ENCODE peak calls at places on chromosomes 7 and 10, in nine cellular contexts. S is fibroblast of lung, H is cardiac muscle cell, X is brain microvascular endothelial cell, C is PC-3, K is heart right ventricle, B is Peyer's patch, J is right lobe of liver, Z is transverse colon. L is an unnamed sample.

GRCh38 chr7:130872341-130872740 is 138.3 kb upstream of the KLF14 start:
- DNase-seq in S (no peak), H (no peak), X (no peak), C (no peak), K (no peak), B (no peak), J (no peak), Z (no peak), L (no peak)

GRCh38 chr10:21985541-21985940 is 18.0 kb downstream of the DNAJC1 start:
- DNase-seq in S (peak; percentile 78), H (peak; percentile 69), X (no peak), C (no peak), K (no peak), B (no peak), J (no peak), Z (no peak), L (no peak)

GRCh38 chr7:149090397-149091195 is at the start of gene ZNF786:
- DNase-seq in S (peak; percentile 87), H (peak; percentile 95), X (peak; percentile 69), C (peak; percentile 90), K (peak; percentile 92), B (peak; percentile 82), J (peak; percentile 91), Z (peak; percentile 90), L (peak; percentile 92)

GRCh38 chr7:110573862-110574528 is 516.9 kb upstream of the LRRN3 start:
- DNase-seq in S (peak; percentile 85), H (no peak), X (peak; percentile 81), C (peak; percentile 85), K (no peak), B (no peak), J (no peak), Z (no peak), L (no peak)

GRCh38 chr10:78657622-78658165 is 411.1 kb upstream of the ZMIZ1 start:
- DNase-seq in S (peak; percentile 53), H (peak; percentile 82), X (peak; percentile 33), C (peak; percentile 99), K (peak; percentile 74), B (peak; percentile 49), J (peak; percentile 79), Z (peak; percentile 86), L (peak; percentile 77)

GRCh38 chr7:50962962-50963374 is 180.3 kb upstream of the GRB10 start:
- DNase-seq in S (peak; percentile 79), H (peak; percentile 75), X (peak; percentile 35), C (peak; percentile 97), K (peak; percentile 84), B (no peak), J (no peak), Z (peak; percentile 90), L (peak; percentile 75)

GRCh38 chr10:132158122-132158741 is 28.5 kb upstream of the DPYSL4 start:
- DNase-seq in S (no peak), H (no peak), X (no peak), C (no peak), K (no peak), B (no peak), J (peak; percentile 12), Z (no peak), L (no peak)

GRCh38 chr7:5635461-5636445 is 145.7 kb downstream of the RNF216 start:
- DNase-seq in S (peak; percentile 21), H (peak; percentile 21), X (no peak), C (no peak), K (no peak), B (no peak), J (no peak), Z (no peak), L (no peak)

GRCh38 chr10:67471022-67471421 is 225.0 kb downstream of the CTNNA3 start:
- DNase-seq in S (no peak), H (no peak), X (no peak), C (no peak), K (no peak), B (no peak), J (no peak), Z (no peak), L (no peak)

GRCh38 chr7:115477193-115477651 is 553.3 kb downstream of the TFEC start:
- DNase-seq in S (peak; percentile 38), H (peak; percentile 47), X (no peak), C (no peak), K (no peak), B (no peak), J (peak; percentile 55), Z (peak; percentile 19), L (peak; percentile 44)

GRCh38 chr10:93554760-93555432 is 11.6 kb upstream of the FFAR4 start:
- DNase-seq in S (peak; percentile 37), H (peak; percentile 86), X (peak; percentile 75), C (peak; percentile 77), K (peak; percentile 66), B (peak; percentile 27), J (peak; percentile 80), Z (peak; percentile 83), L (peak; percentile 81)

GRCh38 chr10:109883859-109884771 is 39.2 kb downstream of the XPNPEP1 start:
- DNase-seq in S (peak; percentile 85), H (peak; percentile 94), X (peak; percentile 79), C (peak; percentile 82), K (peak; percentile 75), B (peak; percentile 34), J (peak; percentile 69), Z (peak; percentile 51), L (peak; percentile 56)

GRCh38 chr10:14004536-14004935 is 326.2 kb downstream of the FRMD4A start:
- DNase-seq in S (no peak), H (no peak), X (no peak), C (peak; percentile 64), K (no peak), B (no peak), J (no peak), Z (no peak), L (no peak)

GRCh38 chr7:18468794-18469193 is 26.8 kb upstream of the HDAC9 start:
- DNase-seq in S (peak; percentile 9), H (no peak), X (no peak), C (no peak), K (no peak), B (no peak), J (no peak), Z (no peak), L (no peak)

GRCh38 chr7:25894902-25895791 is 256.9 kb upstream of the NFE2L3 start:
- DNase-seq in S (peak; percentile 3), H (peak; percentile 41), X (peak; percentile 20), C (peak; percentile 52), K (peak; percentile 49), B (peak; percentile 81), J (peak; percentile 75), Z (peak; percentile 85), L (peak; percentile 81)

GRCh38 chr10:119281581-119282071 is 74.3 kb downstream of the GRK5 start:
- DNase-seq in S (peak; percentile 32), H (peak; percentile 49), X (no peak), C (no peak), K (peak; percentile 88), B (no peak), J (peak; percentile 87), Z (peak; percentile 50), L (no peak)

GRCh38 chr7:77991656-77992055 is 193.1 kb downstream of the PHTF2 start:
- DNase-seq in S (no peak), H (no peak), X (no peak), C (no peak), K (no peak), B (no peak), J (no peak), Z (no peak), L (no peak)

GRCh38 chr7:81260152-81260551 is 341.3 kb upstream of the SEMA3C start:
- DNase-seq in S (no peak), H (peak; percentile 13), X (no peak), C (peak; percentile 10), K (no peak), B (no peak), J (no peak), Z (no peak), L (no peak)

GRCh38 chr7:73828107-73828803 is 2.5 kb upstream of the CLDN4 start:
- DNase-seq in S (peak; percentile 63), H (peak; percentile 40), X (peak; percentile 57), C (peak; percentile 92), K (no peak), B (no peak), J (no peak), Z (peak; percentile 86), L (no peak)

GRCh38 chr10:115963848-115964247 is 309.2 kb downstream of the GFRA1 start:
- DNase-seq in S (peak; percentile 42), H (no peak), X (peak; percentile 34), C (no peak), K (no peak), B (no peak), J (no peak), Z (no peak), L (no peak)

GRCh38 chr10:114825513-114826253 is 4.1 kb downstream of the FHIP2A start:
- DNase-seq in S (peak; percentile 97), H (peak; percentile 69), X (peak; percentile 95), C (peak; percentile 19), K (no peak), B (no peak), J (no peak), Z (no peak), L (no peak)

GRCh38 chr7:18402488-18403183 is 92.9 kb upstream of the HDAC9 start:
- DNase-seq in S (peak; percentile 82), H (peak; percentile 59), X (peak; percentile 68), C (peak; percentile 66), K (no peak), B (no peak), J (no peak), Z (no peak), L (no peak)

DNA sequence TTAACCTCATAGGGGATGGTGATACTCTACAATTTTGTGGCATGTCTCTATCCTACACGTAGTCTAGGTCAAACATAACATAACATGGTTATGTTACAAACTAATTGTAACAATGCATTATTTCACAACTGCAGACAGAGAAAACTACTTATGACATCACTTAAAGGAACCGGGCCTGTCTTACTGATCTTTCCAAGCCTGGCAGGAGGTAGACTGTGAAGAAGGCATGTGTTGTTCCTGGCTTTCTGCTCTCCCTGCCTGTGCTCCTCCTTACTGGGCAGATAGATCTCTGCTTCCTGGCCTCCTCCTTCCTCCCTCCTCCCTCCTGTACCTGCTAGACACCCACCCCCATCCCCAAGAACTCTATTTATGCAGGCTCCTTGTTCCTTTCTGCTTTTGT is 5.4 kb downstream of the CACNB2 start:
- DNase-seq in S (peak; percentile 25), H (peak; percentile 72), X (no peak), C (no peak), K (no peak), B (no peak), J (no peak), Z (no peak), L (no peak)
- TF ChIP-seq CTCF in S (no peak), H (no peak), X (no peak), C (no peak), K (no peak), B (no peak), J (no peak), Z (no peak), L (no peak)

GRCh38 chr10:73873843-73874215 is 526 bp downstream of the CAMK2G start:
- DNase-seq in S (no peak), H (no peak), X (no peak), C (no peak), K (no peak), B (peak; percentile 21), J (no peak), Z (no peak), L (no peak)
- H3K27ac ChIP-seq in S (no peak overlapping the region), H (no peak overlapping the region), X (no peak overlapping the region), C (no peak overlapping the region), K (no peak overlapping the region), B (peak overlapping the region; percentile 92), J (no peak overlapping the region), Z (peak overlapping the region; percentile 79), L (peak overlapping the region; percentile 62)

GRCh38 chr7:107631588-107631987 is 29.0 kb upstream of the SLC26A4 start:
- DNase-seq in S (no peak), H (no peak), X (no peak), C (no peak), K (no peak), B (no peak), J (no peak), Z (no peak), L (no peak)
- H3K4me3 ChIP-seq in S (no peak overlapping the region), H (no peak overlapping the region), X (no peak overlapping the region), C (no peak overlapping the region), K (no peak overlapping the region), B (no peak overlapping the region), J (no peak overlapping the region), Z (no peak overlapping the region), L (no peak overlapping the region)

GRCh38 chr10:19629559-19629958 is 186.7 kb upstream of the PLXDC2 start:
- DNase-seq in S (peak; percentile 50), H (peak; percentile 93), X (peak; percentile 61), C (no peak), K (peak; percentile 70), B (no peak), J (peak; percentile 59), Z (peak; percentile 30), L (peak; percentile 73)
- TF ChIP-seq CTCF in S (peak; percentile 44), H (peak; percentile 55), X (peak; percentile 56), C (no peak), K (peak; percentile 38), B (no peak), J (no peak), Z (no peak), L (peak; percentile 20)